ENCODE peak calls at places on chromosomes 6 and 20, in four cellular contexts. G is choroid plexus epithelial cell, X is heart right ventricle, T is fibroblast of villous mesenchyme. D is an unnamed sample.

GRCh38 chr20:45359406-45360148 is 3.4 kb upstream of the SYS1 start:
- DNase-seq in T (peak; percentile 95), G (peak; percentile 79), X (no peak), D (no peak)

GRCh38 chr20:51228763-51229162 is 205.9 kb upstream of the KCNG1 start:
- DNase-seq in G (no peak), X (no peak), T (no peak), D (no peak)

GRCh38 chr6:30881987-30882763 is 2.1 kb upstream of the DDR1 start:
- DNase-seq in X (no peak), G (peak; percentile 65), T (peak; percentile 57), D (peak; percentile 21)

GRCh38 chr20:37534401-37535157 is 6.9 kb upstream of the BLCAP start:
- DNase-seq in T (peak; percentile 86), G (peak; percentile 93), X (no peak), D (peak; percentile 79)

GRCh38 chr6:165488624-165489295 is 174.3 kb downstream of the PDE10A start:
- DNase-seq in T (no peak), G (no peak), X (no peak), D (no peak)

GRCh38 chr6:23611776-23612381 is 514.1 kb upstream of the NRSN1 start:
- DNase-seq in G (no peak), X (no peak), T (no peak), D (no peak)

GRCh38 chr20:19738936-19739335 is 19.1 kb upstream of the RIN2 start:
- DNase-seq in T (no peak), G (no peak), X (no peak), D (no peak)

GRCh38 chr6:155100087-155100486 is 105.0 kb downstream of the TIAM2 start:
- DNase-seq in T (no peak), X (peak; percentile 60), G (no peak), D (no peak)

GRCh38 chr6:13304580-13305255 is 23.6 kb downstream of the TBC1D7 start:
- DNase-seq in T (no peak), X (no peak), G (peak; percentile 27), D (peak; percentile 55)

GRCh38 chr6:26175428-26176181 is 88.4 kb downstream of the HFE start:
- DNase-seq in X (no peak), T (peak; percentile 84), G (peak; percentile 87), D (peak; percentile 59)

GRCh38 chr20:31638317-31638716 is 605 bp downstream of the COX4I2 start:
- DNase-seq in G (no peak), X (no peak), T (no peak), D (no peak)

GRCh38 chr20:25039697-25040437 is 18.1 kb downstream of the ACSS1 start:
- DNase-seq in T (peak; percentile 57), X (peak; percentile 83), G (peak; percentile 51), D (no peak)

GRCh38 chr20:9442858-9443257 is 71.5 kb upstream of the LAMP5 start:
- DNase-seq in X (no peak), G (peak; percentile 22), T (no peak), D (peak; percentile 3)

GRCh38 chr6:11423667-11424066 is 113.9 kb upstream of the TMEM170B start:
- DNase-seq in T (no peak), G (no peak), X (no peak), D (no peak)

GRCh38 chr20:38523697-38524096 is 51.1 kb downstream of the RALGAPB start:
- DNase-seq in G (peak; percentile 56), T (peak; percentile 24), X (no peak), D (no peak)

GRCh38 chr6:70445001-70445400 is 31.7 kb downstream of the FAM135A start:
- DNase-seq in X (no peak), G (no peak), T (no peak), D (no peak)

GRCh38 chr20:53617791-53618489 is 24.3 kb upstream of the ZNF217 start:
- DNase-seq in T (no peak), X (no peak), G (no peak), D (no peak)

GRCh38 chr20:63978319-63979220 is 872 bp downstream of the SAMD10 start:
- DNase-seq in G (peak; percentile 45), X (peak; percentile 78), T (peak; percentile 26), D (peak; percentile 82)

GRCh38 chr20:9136114-9136513 is 67.2 kb downstream of the PLCB4 start:
- DNase-seq in X (no peak), T (no peak), G (no peak), D (no peak)

GRCh38 chr6:146595981-146596731 is 2.6 kb upstream of the ADGB start:
- DNase-seq in X (no peak), T (no peak), G (no peak), D (no peak)

GRCh38 chr6:10837692-10837996 is 695 bp downstream of the MAK start:
- DNase-seq in X (no peak), G (peak; percentile 4), T (peak; percentile 11), D (peak; percentile 42)

DNA sequence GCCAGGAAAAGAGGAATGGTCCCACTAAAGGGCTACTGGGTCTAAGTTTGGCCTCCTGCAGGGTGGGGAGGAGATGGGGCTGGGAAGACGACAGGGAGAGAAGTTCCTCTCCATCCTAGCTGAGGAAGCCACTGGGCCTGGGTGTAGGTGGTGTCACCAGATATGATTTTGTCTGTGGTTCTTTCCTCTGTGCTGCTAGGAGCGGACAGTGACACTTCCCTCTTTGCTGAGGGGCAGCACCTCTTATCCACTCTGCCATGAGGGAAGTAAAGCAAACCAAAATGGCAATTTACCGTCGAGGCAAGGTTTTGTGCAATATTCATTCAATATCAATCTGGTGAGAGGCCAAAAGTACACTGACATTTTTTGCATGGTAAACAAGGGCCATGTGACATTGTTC is 33.0 kb upstream of the NR2E1 start:
- DNase-seq in T (no peak), G (no peak), X (no peak), D (no peak)
- TF ChIP-seq CTCF in T (no peak), G (no peak), X (no peak), D (no peak)

DNA sequence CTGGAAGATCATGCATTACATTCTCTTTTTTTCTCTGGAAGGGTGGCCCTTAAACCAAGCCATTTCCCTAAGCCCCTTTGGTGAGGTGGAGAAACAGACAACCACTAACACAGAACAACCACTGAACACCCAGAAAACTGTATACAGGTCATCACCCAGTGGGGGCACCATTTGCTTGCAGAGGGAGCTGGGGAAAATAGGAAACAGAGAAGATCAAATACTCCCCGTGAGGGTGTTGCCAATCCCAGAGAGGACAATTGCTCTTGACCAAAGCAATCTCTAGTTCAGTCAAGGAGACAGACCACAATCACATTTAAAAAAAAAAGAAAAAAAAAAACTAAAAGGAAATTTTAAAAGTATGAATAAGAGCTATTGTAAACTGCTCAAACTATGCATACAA is 865 bp upstream of the DAAM2 start:
- DNase-seq in T (no peak), X (no peak), G (no peak), D (no peak)
- TF ChIP-seq CTCF in T (peak; percentile 11), X (peak; percentile 37), G (peak; percentile 38), D (no peak)

DNA sequence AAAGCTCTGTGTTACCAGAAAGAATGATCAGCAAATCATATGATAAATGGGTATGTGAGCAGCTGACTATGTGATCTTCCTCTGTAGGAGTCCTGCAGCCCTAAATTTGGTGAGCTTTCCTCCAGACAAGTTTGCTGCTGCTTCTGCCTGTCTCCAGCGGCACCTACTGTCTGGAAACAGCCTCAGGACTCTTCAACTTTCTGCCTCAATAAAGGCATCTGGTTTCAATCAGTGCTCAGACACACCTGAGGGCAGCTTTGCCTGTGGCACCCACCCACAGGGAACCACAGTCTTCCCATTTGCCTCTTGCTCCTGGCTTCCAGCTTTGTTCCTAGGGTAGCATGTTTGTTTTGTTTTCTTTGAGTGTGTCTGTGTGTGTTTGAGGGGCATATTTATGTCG is 727.9 kb upstream of the MAN1A1 start:
- DNase-seq in G (peak; percentile 1), X (no peak), T (no peak), D (no peak)
- TF ChIP-seq CTCF in G (no peak), X (peak; percentile 9), T (peak; percentile 20), D (no peak)

GRCh38 chr20:13791562-13792459 is 7.0 kb downstream of the NDUFAF5 start:
- DNase-seq in G (no peak), X (no peak), T (no peak), D (no peak)

GRCh38 chr20:13786143-13786828 is 1.5 kb downstream of the NDUFAF5 start:
- DNase-seq in G (no peak), X (no peak), T (no peak), D (no peak)

GRCh38 chr20:13790708-13791107 is 5.9 kb downstream of the NDUFAF5 start:
- DNase-seq in G (no peak), T (no peak), X (no peak), D (no peak)

GRCh38 chr20:13784893-13785715 is at the start of the genes ESF1 and NDUFAF5:
- DNase-seq in X (peak; percentile 92), G (peak; percentile 98), T (peak; percentile 97), D (peak; percentile 93)

GRCh38 chr20:13788167-13788834 is 3.5 kb downstream of the NDUFAF5 start:
- DNase-seq in T (peak; percentile 70), G (peak; percentile 90), X (no peak), D (peak; percentile 52)
- TF ChIP-seq CTCF in T (peak; percentile 66), G (peak; percentile 77), X (peak; percentile 52), D (peak; percentile 56)

GRCh38 chr6:71619836-71620235 is 266.5 kb upstream of the RIMS1 start:
- DNase-seq in T (no peak), X (no peak), G (no peak), D (no peak)

GRCh38 chr6:71621918-71622519 is 264.3 kb upstream of the RIMS1 start:
- DNase-seq in T (peak; percentile 4), G (peak; percentile 31), X (no peak), D (no peak)
- TF ChIP-seq CTCF in T (peak; percentile 49), G (peak; percentile 61), X (peak; percentile 37), D (no peak)

GRCh38 chr20:56166781-56167465 is 81.6 kb upstream of the MC3R start:
- DNase-seq in X (no peak), G (no peak), T (no peak), D (no peak)

GRCh38 chr20:56175884-56176283 is 72.6 kb upstream of the MC3R start:
- DNase-seq in G (no peak), X (no peak), T (no peak), D (no peak)

GRCh38 chr20:56174416-56174815 is 74.1 kb upstream of the MC3R start:
- DNase-seq in X (no peak), T (no peak), G (no peak), D (no peak)

DNA sequence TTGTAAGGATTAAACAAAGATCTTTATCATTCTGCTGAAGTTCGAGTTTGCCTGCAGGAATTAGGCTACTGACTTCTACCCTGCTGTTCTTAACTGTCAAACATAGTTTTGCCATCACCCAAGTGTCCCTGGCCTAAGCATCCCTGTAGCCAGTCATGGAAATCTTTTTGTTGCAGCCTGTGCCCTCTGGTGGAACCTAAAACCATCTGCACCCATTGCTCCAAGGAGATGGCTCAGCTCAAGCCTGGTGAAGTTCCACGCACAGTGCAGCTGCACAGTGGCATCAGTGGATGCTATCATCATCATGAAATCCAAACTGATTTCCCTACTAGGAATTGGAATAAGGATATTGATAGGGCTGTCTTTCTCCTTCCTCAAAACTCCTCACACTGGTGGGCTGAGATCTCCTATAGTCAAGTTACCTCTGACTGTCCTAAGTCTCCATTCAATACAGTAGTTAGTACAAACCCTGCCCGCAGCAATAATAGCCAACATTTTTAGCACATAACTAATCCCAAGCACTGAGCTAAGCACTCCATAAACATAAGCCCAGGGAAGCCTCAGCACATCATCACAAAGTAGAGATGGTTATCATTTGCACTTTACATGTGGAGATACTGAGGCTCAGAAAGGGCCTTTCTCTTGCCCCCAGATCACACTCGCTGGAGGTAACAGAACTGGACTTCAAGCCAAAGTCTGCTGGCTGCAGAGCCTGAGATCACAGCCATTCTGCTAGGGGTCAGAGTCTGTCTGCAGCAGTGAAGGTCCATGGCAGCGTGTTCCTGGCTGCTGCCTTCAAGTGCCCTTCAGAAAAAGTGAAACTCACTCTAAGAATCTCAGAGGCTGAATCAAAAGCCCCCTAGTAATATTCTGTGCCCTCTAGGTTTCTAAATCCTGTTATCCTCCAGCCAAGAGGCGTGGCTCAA is 77.2 kb upstream of the MC3R start:
- DNase-seq in X (no peak), G (peak; percentile 2), T (peak; percentile 5), D (no peak)
- TF ChIP-seq CTCF in X (peak; percentile 17), G (peak; percentile 6), T (peak; percentile 19), D (no peak)